ENCODE peak calls at places on chromosomes 12 and 14, in six cellular contexts. J is activated naive CD4-positive, alpha-beta T cell; V is GM04504; D is NCI-H774; C is NCI-H1092 treated with DMSO at 0.1 percent for 48 hours; O is GM12892. X is an unnamed sample.

GRCh38 chr12:111393700-111394275 is 11.9 kb upstream of the SH2B3 start:
- DNase-seq in J (no peak), V (no peak), D (no peak), C (no peak), O (no peak), X (no peak)

GRCh38 chr12:25716842-25717241 is 163.8 kb upstream of the LMNTD1 start:
- DNase-seq in J (no peak), V (no peak), D (no peak), C (no peak), O (no peak), X (no peak)

GRCh38 chr14:68627868-68628604 is 164.8 kb downstream of the ZFP36L1 start:
- DNase-seq in J (no peak), V (no peak), D (no peak), C (no peak), O (no peak), X (no peak)

GRCh38 chr12:124993568-124994434 is at the start of gene BRI3BP:
- DNase-seq in J (peak; percentile 19), V (no peak), D (peak; percentile 79), C (peak; percentile 52), O (peak; percentile 48), X (peak; percentile 64)

GRCh38 chr12:75979181-75979580 is 52.4 kb downstream of the PHLDA1 start:
- DNase-seq in J (no peak), V (no peak), D (no peak), C (no peak), O (no peak), X (no peak)

GRCh38 chr14:41606249-41607118 is at the start of gene LRFN5:
- DNase-seq in J (no peak), V (no peak), D (peak; percentile 74), C (peak; percentile 96), O (no peak), X (peak; percentile 85)

GRCh38 chr14:70884595-70885342 is 22.5 kb upstream of the PCNX1 start:
- DNase-seq in J (no peak), V (no peak), D (no peak), C (no peak), O (no peak), X (no peak)

GRCh38 chr12:19155981-19156734 is 26.6 kb downstream of the PLEKHA5 start:
- DNase-seq in J (no peak), V (no peak), D (no peak), C (no peak), O (no peak), X (no peak)

GRCh38 chr14:47186491-47186890 is 488.9 kb downstream of the MDGA2 start:
- DNase-seq in J (no peak), V (no peak), D (no peak), C (no peak), O (no peak), X (peak; percentile 98)

GRCh38 chr12:28704477-28705169 is 444.5 kb upstream of the FAR2 start:
- DNase-seq in J (no peak), V (no peak), D (no peak), C (no peak), O (no peak), X (no peak)

X was measured in NCI-H524.